ENCODE peak calls at places on chromosomes 11 and 22, in eight cellular contexts. E, M, L, C, K, N, R and H are unnamed samples.

GRCh38 chr11:86795962-86796361 is 4.4 kb upstream of the PRSS23 start:
- DNase-seq in E (no peak), M (peak), L (no peak), C (no peak), K (no peak), N (no peak), R (no peak), H (no peak)

GRCh38 chr11:6646631-6647281 is 8.9 kb downstream of the DCHS1 start:
- DNase-seq in E (no peak), M (no peak), L (peak), C (peak), K (peak), N (no peak), R (peak), H (peak)

GRCh38 chr11:111602865-111603632 is 800 bp downstream of the SIK2 start:
- DNase-seq in E (peak), M (peak), L (peak), C (peak), K (no peak), N (peak), R (peak), H (peak)

GRCh38 chr11:72598901-72599300 is 75.3 kb downstream of the PDE2A start:
- DNase-seq in E (peak), M (peak), L (peak), C (peak), K (peak), N (peak), R (no peak), H (no peak)

GRCh38 chr11:71563401-71563800 is 2.0 kb upstream of the KRTAP5-10 start:
- DNase-seq in E (peak), M (peak), L (no peak), C (no peak), K (no peak), N (peak), R (no peak), H (peak)

GRCh38 chr11:130389315-130389935 is 39.0 kb downstream of the ADAMTS8 start:
- DNase-seq in E (no peak), M (no peak), L (no peak), C (no peak), K (no peak), N (no peak), R (no peak), H (no peak)

GRCh38 chr22:20209761-20210250 is 58.3 kb downstream of the RTN4R start:
- DNase-seq in E (no peak), M (no peak), L (no peak), C (no peak), K (no peak), N (no peak), R (no peak), H (no peak)

GRCh38 chr11:5234390-5234834 is at the start of gene HBD:
- DNase-seq in E (no peak), M (no peak), L (no peak), C (no peak), K (no peak), N (no peak), R (no peak), H (peak)

GRCh38 chr11:108405706-108406105 is 61.6 kb downstream of the C11orf65 start:
- DNase-seq in E (no peak), M (no peak), L (no peak), C (no peak), K (no peak), N (no peak), R (no peak), H (no peak)

GRCh38 chr11:109939176-109939810 is 153.9 kb upstream of the ZC3H12C start:
- DNase-seq in E (peak), M (peak), L (peak), C (no peak), K (no peak), N (peak), R (no peak), H (peak)

GRCh38 chr11:101169944-101170343 is 40.3 kb upstream of the PGR start:
- DNase-seq in E (no peak), M (no peak), L (no peak), C (no peak), K (no peak), N (no peak), R (no peak), H (no peak)

GRCh38 chr22:50144005-50144614 is 26.4 kb upstream of the PANX2 start:
- DNase-seq in E (no peak), M (no peak), L (no peak), C (no peak), K (no peak), N (no peak), R (no peak), H (no peak)

GRCh38 chr22:41833369-41834004 is 582 bp downstream of the SREBF2 start:
- DNase-seq in E (peak), M (peak), L (peak), C (peak), K (peak), N (peak), R (peak), H (peak)

GRCh38 chr11:70281114-70281729 is 10.7 kb downstream of the PPFIA1 start:
- DNase-seq in E (no peak), M (no peak), L (peak), C (peak), K (no peak), N (no peak), R (no peak), H (no peak)

GRCh38 chr11:103035656-103036434 is 56.1 kb downstream of the DCUN1D5 start:
- DNase-seq in E (peak), M (peak), L (peak), C (no peak), K (no peak), N (peak), R (no peak), H (peak)

GRCh38 chr11:112163875-112164521 is at the start of gene IL18:
- DNase-seq in E (peak), M (peak), L (peak), C (peak), K (no peak), N (peak), R (peak), H (peak)

GRCh38 chr11:28383471-28383870 is 275.3 kb downstream of the METTL15 start:
- DNase-seq in E (no peak), M (no peak), L (no peak), C (no peak), K (no peak), N (no peak), R (no peak), H (no peak)

GRCh38 chr11:118636569-118637290 is 29.3 kb downstream of the PHLDB1 start:
- DNase-seq in E (no peak), M (no peak), L (no peak), C (no peak), K (no peak), N (no peak), R (no peak), H (no peak)

GRCh38 chr11:4636962-4637661 is at the start of gene OR51D1:
- DNase-seq in E (peak), M (peak), L (peak), C (peak), K (peak), N (peak), R (peak), H (peak)

GRCh38 chr22:39174498-39175120 is 22.1 kb upstream of the CBX7 start:
- DNase-seq in E (peak), M (peak), L (peak), C (peak), K (peak), N (no peak), R (peak), H (peak)

GRCh38 chr11:11580012-11580411 is 41.8 kb downstream of the GALNT18 start:
- DNase-seq in E (no peak), M (no peak), L (no peak), C (no peak), K (no peak), N (no peak), R (no peak), H (no peak)

GRCh38 chr11:72669527-72669926 is 4.7 kb downstream of the PDE2A start:
- DNase-seq in E (no peak), M (no peak), L (no peak), C (no peak), K (no peak), N (no peak), R (no peak), H (no peak)

GRCh38 chr22:20008221-20008995 is 8.2 kb downstream of the ARVCF start:
- DNase-seq in E (no peak), M (no peak), L (no peak), C (no peak), K (no peak), N (peak), R (peak), H (no peak)

GRCh38 chr11:40797981-40798380 is 661.5 kb downstream of the LRRC4C start:
- DNase-seq in E (no peak), M (no peak), L (no peak), C (no peak), K (no peak), N (no peak), R (no peak), H (no peak)

GRCh38 chr22:29998627-29999026 is 81.6 kb upstream of the HORMAD2 start:
- DNase-seq in E (no peak), M (no peak), L (no peak), C (no peak), K (no peak), N (peak), R (no peak), H (peak)

GRCh38 chr11:107988397-107989158 is 20.1 kb upstream of the CUL5 start:
- DNase-seq in E (no peak), M (no peak), L (no peak), C (no peak), K (no peak), N (no peak), R (no peak), H (peak)

GRCh38 chr11:73114110-73114834 is 27.8 kb downstream of the FCHSD2 start:
- DNase-seq in E (no peak), M (no peak), L (no peak), C (no peak), K (no peak), N (no peak), R (no peak), H (no peak)

GRCh38 chr11:44927174-44927661 is 23.5 kb downstream of the TP53I11 start:
- DNase-seq in E (peak), M (peak), L (peak), C (peak), K (peak), N (peak), R (peak), H (peak)

GRCh38 chr11:33892906-33893594 is 1.2 kb upstream of the LMO2 start:
- DNase-seq in E (no peak), M (no peak), L (no peak), C (no peak), K (no peak), N (peak), R (no peak), H (peak)

DNA sequence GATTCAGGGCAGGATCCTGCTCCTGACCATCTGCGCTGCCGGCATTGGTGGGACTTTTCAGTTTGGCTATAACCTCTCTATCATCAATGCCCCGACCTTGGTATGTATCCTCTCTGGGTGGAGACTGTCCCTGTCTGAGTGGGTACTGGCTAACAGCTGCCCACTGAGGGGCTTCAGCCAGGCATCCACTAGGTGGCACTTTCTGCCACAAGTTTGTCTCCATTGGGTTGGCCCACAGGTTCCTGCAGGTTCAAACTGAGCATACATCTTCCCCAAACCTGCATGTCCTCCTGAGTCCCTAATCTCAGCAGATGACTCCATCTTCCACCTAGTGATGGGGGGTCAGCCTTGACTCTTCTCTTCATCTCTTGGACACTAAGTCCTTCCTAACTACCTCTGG is 4.4 kb downstream of the SLC2A11 start:
- DNase-seq in E (peak), M (peak), L (no peak), C (no peak), K (no peak), N (peak), R (no peak), H (peak)
- TF ChIP-seq CTCF in E (peak), M (peak), L (peak), C (no peak), K (no peak), N (peak), R (no peak), H (peak)

GRCh38 chr22:31950226-31950625 is 5.9 kb downstream of the YWHAH start:
- DNase-seq in E (no peak), M (no peak), L (no peak), C (no peak), K (no peak), N (no peak), R (no peak), H (no peak)

GRCh38 chr22:31953251-31953650 is 8.9 kb downstream of the YWHAH start:
- DNase-seq in E (no peak), M (no peak), L (no peak), C (no peak), K (no peak), N (no peak), R (no peak), H (no peak)

GRCh38 chr22:31952459-31952858 is 8.1 kb downstream of the YWHAH start:
- DNase-seq in E (no peak), M (no peak), L (no peak), C (no peak), K (no peak), N (no peak), R (no peak), H (no peak)

GRCh38 chr22:31952094-31952401 is 7.7 kb downstream of the YWHAH start:
- DNase-seq in E (no peak), M (no peak), L (no peak), C (no peak), K (no peak), N (no peak), R (no peak), H (peak)

DNA sequence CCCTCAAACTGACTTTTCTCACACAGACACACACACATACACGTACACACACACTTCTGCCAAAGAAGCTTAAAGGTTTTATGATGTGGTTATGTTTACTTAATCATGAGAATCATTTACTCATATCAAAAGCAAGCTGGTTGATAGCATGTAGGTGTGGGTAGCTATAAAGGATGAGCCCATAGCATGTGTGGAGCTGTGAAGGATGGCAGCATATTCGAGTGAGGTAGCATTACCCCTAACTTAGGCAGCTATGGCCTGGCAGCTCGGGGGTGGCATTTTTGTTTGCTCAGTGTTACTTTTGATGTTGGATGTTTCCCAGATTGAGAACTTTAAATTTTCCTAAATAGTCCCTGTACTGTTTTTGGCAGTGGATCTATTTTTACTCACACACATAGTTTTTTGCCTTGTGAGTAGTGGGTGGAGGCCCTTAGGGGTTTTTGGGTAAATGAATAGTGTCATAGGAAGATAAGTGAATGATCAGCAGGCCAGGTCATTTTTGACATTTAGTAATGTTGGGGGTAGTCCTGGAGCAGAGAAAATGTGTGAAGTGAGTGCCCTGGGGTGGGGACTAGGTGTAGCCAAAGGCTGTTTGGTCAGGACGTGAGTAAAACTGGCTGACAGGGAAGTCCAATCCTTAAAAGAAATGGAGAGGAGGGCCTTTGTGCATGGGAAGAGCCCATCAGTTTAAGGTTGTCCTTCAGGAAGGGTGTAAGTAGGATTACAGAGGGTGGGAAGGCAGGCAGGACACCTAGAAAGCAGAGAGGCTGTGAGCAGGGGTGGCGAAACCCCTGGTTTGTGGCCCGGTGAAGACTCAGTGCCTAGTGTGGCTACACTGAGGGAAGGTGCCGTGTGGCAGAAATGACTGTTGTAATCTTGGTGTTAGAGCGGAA is 7.1 kb downstream of the YWHAH start:
- DNase-seq in E (no peak), M (no peak), L (no peak), C (no peak), K (no peak), N (no peak), R (no peak), H (no peak)
- TF ChIP-seq POLR2A in E (no peak), M (no peak), L (no peak), C (no peak), K (no peak), N (peak), R (no peak), H (no peak)

DNA sequence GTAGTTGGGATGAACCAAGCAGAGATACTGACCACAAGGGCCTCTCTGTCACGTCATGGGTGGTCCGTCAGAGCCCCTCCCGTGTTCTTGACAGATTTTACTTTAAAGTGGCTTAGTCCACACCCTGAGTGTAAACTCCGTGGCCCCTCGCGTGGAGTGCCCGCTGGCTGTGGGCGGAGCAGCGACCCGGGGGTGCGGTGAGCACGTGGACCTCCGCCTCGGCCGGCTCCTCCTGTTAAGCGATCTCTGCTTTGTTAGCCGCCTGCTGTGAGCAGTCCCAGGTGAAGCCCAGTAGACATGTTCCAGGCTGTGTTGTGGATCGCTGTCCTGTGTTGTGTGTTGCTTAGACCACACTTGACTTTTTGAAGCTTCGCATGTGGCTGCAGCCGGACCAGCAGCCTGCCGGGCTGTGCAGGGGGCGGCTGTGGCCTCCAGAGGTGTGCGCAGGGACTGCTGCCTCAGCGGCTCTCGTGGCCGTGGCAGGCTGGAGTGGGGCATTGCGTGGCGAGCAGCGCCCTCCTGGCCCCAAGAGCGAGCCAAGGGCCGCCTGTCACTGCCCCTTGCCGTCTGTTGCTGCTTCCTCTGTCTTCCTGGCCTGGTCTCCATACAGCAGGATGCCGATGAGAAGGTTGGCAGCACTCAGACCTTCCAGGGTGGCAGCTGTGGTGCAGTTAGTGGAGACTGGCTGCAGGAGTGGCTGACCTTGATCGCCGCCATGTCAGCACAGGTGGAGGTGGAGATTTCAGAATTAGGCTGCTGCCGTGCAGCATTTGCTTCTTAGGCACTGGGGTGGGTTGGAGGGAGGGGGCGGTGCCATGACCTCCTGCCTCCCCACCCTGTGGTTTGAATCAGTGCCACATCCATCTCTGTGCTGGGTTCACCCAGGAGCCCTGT is 34.2 kb downstream of the MUC6 start:
- DNase-seq in E (peak), M (no peak), L (no peak), C (no peak), K (no peak), N (no peak), R (no peak), H (no peak)
- TF ChIP-seq CTCF in E (no peak), M (no peak), L (no peak), C (no peak), K (no peak), N (no peak), R (no peak), H (no peak)

GRCh38 chr22:36227806-36228205 is 11.5 kb downstream of the APOL2 start:
- DNase-seq in E (no peak), M (no peak), L (no peak), C (no peak), K (no peak), N (no peak), R (no peak), H (no peak)
- TF ChIP-seq POLR2A in E (no peak), M (no peak), L (no peak), C (no peak), K (no peak), N (no peak), R (no peak), H (no peak)

DNA sequence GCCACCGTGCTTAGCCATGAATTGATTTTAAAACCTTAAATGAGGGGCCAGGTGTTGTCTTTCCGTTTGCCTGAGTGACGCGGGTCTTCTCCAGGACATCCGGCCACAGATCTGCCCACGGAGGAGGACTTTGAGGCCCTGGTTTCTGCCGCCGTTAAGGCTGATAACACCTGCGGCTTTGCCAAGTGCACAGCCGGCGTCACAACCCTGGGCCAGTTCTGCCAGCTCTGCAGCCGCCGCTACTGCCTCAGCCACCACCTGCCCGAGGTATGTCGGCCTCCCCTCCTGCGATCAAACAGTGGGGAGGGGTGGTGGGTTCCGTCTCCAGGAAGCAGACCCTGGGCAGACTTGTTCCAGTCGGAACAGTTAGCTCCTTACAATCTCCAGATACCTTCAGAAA is 34.4 kb downstream of the IGHMBP2 start:
- DNase-seq in E (no peak), M (no peak), L (no peak), C (no peak), K (no peak), N (no peak), R (peak), H (no peak)
- TF ChIP-seq CTCF in E (no peak), M (no peak), L (no peak), C (no peak), K (no peak), N (no peak), R (no peak), H (no peak)

GRCh38 chr22:46791201-46791731 is 28.8 kb downstream of the TBC1D22A start:
- DNase-seq in E (peak), M (no peak), L (peak), C (peak), K (peak), N (no peak), R (no peak), H (peak)

GRCh38 chr22:46793497-46793896 is 31.0 kb downstream of the TBC1D22A start:
- DNase-seq in E (peak), M (no peak), L (no peak), C (peak), K (no peak), N (no peak), R (no peak), H (no peak)

GRCh38 chr22:46792061-46792796 is 29.8 kb downstream of the TBC1D22A start:
- DNase-seq in E (peak), M (no peak), L (no peak), C (peak), K (no peak), N (no peak), R (no peak), H (no peak)

GRCh38 chr22:46794067-46794466 is 31.6 kb downstream of the TBC1D22A start:
- DNase-seq in E (peak), M (no peak), L (no peak), C (peak), K (no peak), N (no peak), R (no peak), H (no peak)

GRCh38 chr22:46792841-46793261 is 30.4 kb downstream of the TBC1D22A start:
- DNase-seq in E (peak), M (no peak), L (no peak), C (peak), K (no peak), N (no peak), R (no peak), H (no peak)
- TF ChIP-seq POLR2A in E (no peak), M (no peak), L (no peak), C (no peak), K (no peak), N (no peak), R (no peak), H (no peak)